ENCODE peak calls at places on chromosomes 3 and 15, in six cellular contexts. K is nucleus accumbens; Z is memory B cell; J is EL; O is CD4-positive, alpha-beta T cell; E is neural crest cell. U is an unnamed sample.

GRCh38 chr3:43316783-43317460 is 30.6 kb downstream of the SNRK start:
- DNase-seq in K (no peak), O (no peak), J (no peak), Z (no peak), E (no peak), U (no peak)

GRCh38 chr3:85455801-85456200 is 497.0 kb downstream of the CADM2 start:
- DNase-seq in K (no peak), J (no peak), E (no peak), Z (no peak), O (no peak), U (no peak)

GRCh38 chr3:38120690-38121450 is 16.1 kb downstream of the ACAA1 start:
- DNase-seq in J (no peak), E (no peak), K (no peak), Z (no peak), O (no peak), U (no peak)

GRCh38 chr15:82139823-82140268 is 94.0 kb upstream of the MEX3B start:
- DNase-seq in J (peak; percentile 64), K (no peak), E (no peak), O (no peak), Z (no peak), U (no peak)

GRCh38 chr15:77617507-77618285 is 15.0 kb downstream of the LINGO1 start:
- DNase-seq in O (no peak), Z (no peak), J (peak; percentile 23), K (no peak), E (no peak), U (no peak)

GRCh38 chr15:58440922-58441321 is 9.1 kb downstream of the LIPC start:
- DNase-seq in K (no peak), O (no peak), E (no peak), Z (no peak), J (no peak), U (no peak)

GRCh38 chr3:184570035-184570434 is 8.4 kb downstream of the EPHB3 start:
- DNase-seq in E (no peak), O (no peak), Z (no peak), K (no peak), J (no peak), U (no peak)

GRCh38 chr3:130748981-130749380 is 2.4 kb upstream of the PIK3R4 start:
- DNase-seq in K (no peak), J (peak; percentile 69), E (no peak), Z (no peak), O (no peak), U (no peak)

GRCh38 chr15:74799843-74800558 is 12.6 kb upstream of the LMAN1L start:
- DNase-seq in J (peak; percentile 75), O (peak; percentile 87), E (peak; percentile 57), K (peak; percentile 54), Z (peak; percentile 96), U (no peak)

GRCh38 chr3:9403463-9403862 is 6.0 kb downstream of the SETD5 start:
- DNase-seq in Z (no peak), J (no peak), O (no peak), E (no peak), K (no peak), U (no peak)

GRCh38 chr3:45127130-45127822 is 18.9 kb downstream of the CDCP1 start:
- DNase-seq in K (no peak), J (no peak), Z (no peak), O (no peak), E (no peak), U (no peak)

GRCh38 chr15:99956022-99956775 is 223.0 kb upstream of the LYSMD4 start:
- DNase-seq in E (no peak), J (no peak), O (no peak), Z (no peak), K (no peak), U (no peak)

GRCh38 chr3:64209866-64210609 is 15.2 kb downstream of the PRICKLE2 start:
- DNase-seq in E (no peak), K (peak; percentile 76), Z (no peak), O (no peak), J (no peak), U (peak; percentile 75)

GRCh38 chr15:52656412-52656811 is 22.8 kb downstream of the ATOSA start:
- DNase-seq in Z (no peak), J (no peak), K (no peak), E (no peak), O (no peak), U (no peak)

GRCh38 chr15:95937128-95937528 is 393.4 kb upstream of the NR2F2 start:
- DNase-seq in O (no peak), K (no peak), Z (no peak), E (no peak), J (peak; percentile 17), U (no peak)